ENCODE peak calls at places on chromosomes 5 and 9, in eight cellular contexts. One of them, this sample, is unnamed.

GRCh38 chr5:181220178-181220515 is 2.9 kb upstream of the TRIM41 start:
- DNase-seq in CD8-positive, alpha-beta T cell: no peak
- DNase-seq in cardiac muscle cell: no peak
- DNase-seq in K562: no peak
- DNase-seq in heart left ventricle: no peak
- DNase-seq in CD8-positive, alpha-beta memory T cell: no peak
- DNase-seq in thyroid gland: no peak
- DNase-seq in small intestine: no peak
- DNase-seq in this sample: no peak

GRCh38 chr9:123609844-123610243 is 253.8 kb downstream of the CRB2 start:
- DNase-seq in CD8-positive, alpha-beta T cell: no peak
- DNase-seq in cardiac muscle cell: peak; percentile 18
- DNase-seq in K562: no peak
- DNase-seq in heart left ventricle: no peak
- DNase-seq in CD8-positive, alpha-beta memory T cell: no peak
- DNase-seq in thyroid gland: no peak
- DNase-seq in small intestine: no peak
- DNase-seq in this sample: no peak

GRCh38 chr5:168796840-168797548 is 217.8 kb upstream of the PANK3 start:
- DNase-seq in CD8-positive, alpha-beta T cell: no peak
- DNase-seq in cardiac muscle cell: no peak
- DNase-seq in K562: no peak
- DNase-seq in heart left ventricle: no peak
- DNase-seq in CD8-positive, alpha-beta memory T cell: no peak
- DNase-seq in thyroid gland: no peak
- DNase-seq in small intestine: no peak
- DNase-seq in this sample: no peak

GRCh38 chr5:150339165-150339564 is 18.3 kb upstream of the TCOF1 start:
- DNase-seq in CD8-positive, alpha-beta T cell: no peak
- DNase-seq in cardiac muscle cell: no peak
- DNase-seq in K562: no peak
- DNase-seq in heart left ventricle: no peak
- DNase-seq in CD8-positive, alpha-beta memory T cell: no peak
- DNase-seq in thyroid gland: no peak
- DNase-seq in small intestine: no peak
- DNase-seq in this sample: no peak

GRCh38 chr9:90299963-90300362 is 342.7 kb downstream of the DIRAS2 start:
- DNase-seq in CD8-positive, alpha-beta T cell: no peak
- DNase-seq in cardiac muscle cell: no peak
- DNase-seq in K562: no peak
- DNase-seq in heart left ventricle: no peak
- DNase-seq in CD8-positive, alpha-beta memory T cell: no peak
- DNase-seq in thyroid gland: no peak
- DNase-seq in small intestine: no peak
- DNase-seq in this sample: no peak

GRCh38 chr5:129945779-129946270 is 41.6 kb downstream of the CHSY3 start:
- DNase-seq in CD8-positive, alpha-beta T cell: no peak
- DNase-seq in cardiac muscle cell: no peak
- DNase-seq in K562: no peak
- DNase-seq in heart left ventricle: no peak
- DNase-seq in CD8-positive, alpha-beta memory T cell: no peak
- DNase-seq in thyroid gland: no peak
- DNase-seq in small intestine: no peak
- DNase-seq in this sample: no peak

GRCh38 chr9:17847908-17848307 is 269.0 kb downstream of the SH3GL2 start:
- DNase-seq in CD8-positive, alpha-beta T cell: no peak
- DNase-seq in cardiac muscle cell: no peak
- DNase-seq in K562: no peak
- DNase-seq in heart left ventricle: no peak
- DNase-seq in CD8-positive, alpha-beta memory T cell: no peak
- DNase-seq in thyroid gland: no peak
- DNase-seq in small intestine: no peak
- DNase-seq in this sample: no peak

GRCh38 chr5:154508114-154508513 is 30.1 kb upstream of the HAND1 start:
- DNase-seq in CD8-positive, alpha-beta T cell: no peak
- DNase-seq in cardiac muscle cell: no peak
- DNase-seq in K562: no peak
- DNase-seq in heart left ventricle: no peak
- DNase-seq in CD8-positive, alpha-beta memory T cell: no peak
- DNase-seq in thyroid gland: no peak
- DNase-seq in small intestine: no peak
- DNase-seq in this sample: no peak

GRCh38 chr9:132152231-132152630 is 9.6 kb upstream of the NTNG2 start:
- DNase-seq in CD8-positive, alpha-beta T cell: no peak
- DNase-seq in cardiac muscle cell: no peak
- DNase-seq in K562: no peak
- DNase-seq in heart left ventricle: no peak
- DNase-seq in CD8-positive, alpha-beta memory T cell: no peak
- DNase-seq in thyroid gland: no peak
- DNase-seq in small intestine: no peak
- DNase-seq in this sample: no peak

GRCh38 chr5:77224672-77225355 is 14.3 kb downstream of the PDE8B start:
- DNase-seq in CD8-positive, alpha-beta T cell: no peak
- DNase-seq in cardiac muscle cell: peak; percentile 30
- DNase-seq in K562: no peak
- DNase-seq in heart left ventricle: no peak
- DNase-seq in CD8-positive, alpha-beta memory T cell: no peak
- DNase-seq in thyroid gland: no peak
- DNase-seq in small intestine: no peak
- DNase-seq in this sample: no peak

GRCh38 chr9:98706651-98707103 is 2.1 kb downstream of the GABBR2 start:
- DNase-seq in CD8-positive, alpha-beta T cell: no peak
- DNase-seq in cardiac muscle cell: peak; percentile 33
- DNase-seq in K562: no peak
- DNase-seq in heart left ventricle: no peak
- DNase-seq in CD8-positive, alpha-beta memory T cell: no peak
- DNase-seq in thyroid gland: no peak
- DNase-seq in small intestine: no peak
- DNase-seq in this sample: no peak

GRCh38 chr9:83342731-83343130 is 195.5 kb downstream of the FRMD3 start:
- DNase-seq in CD8-positive, alpha-beta T cell: no peak
- DNase-seq in cardiac muscle cell: peak; percentile 58
- DNase-seq in K562: no peak
- DNase-seq in heart left ventricle: no peak
- DNase-seq in CD8-positive, alpha-beta memory T cell: no peak
- DNase-seq in thyroid gland: no peak
- DNase-seq in small intestine: no peak
- DNase-seq in this sample: no peak

GRCh38 chr5:132417010-132417439 is 47.5 kb downstream of the SLC22A5 start:
- DNase-seq in CD8-positive, alpha-beta T cell: no peak
- DNase-seq in cardiac muscle cell: no peak
- DNase-seq in K562: no peak
- DNase-seq in heart left ventricle: peak; percentile 49
- DNase-seq in CD8-positive, alpha-beta memory T cell: no peak
- DNase-seq in thyroid gland: no peak
- DNase-seq in small intestine: no peak
- DNase-seq in this sample: no peak

GRCh38 chr9:18122156-18122555 is 351.8 kb upstream of the ADAMTSL1 start:
- DNase-seq in CD8-positive, alpha-beta T cell: no peak
- DNase-seq in cardiac muscle cell: peak; percentile 25
- DNase-seq in K562: no peak
- DNase-seq in heart left ventricle: no peak
- DNase-seq in CD8-positive, alpha-beta memory T cell: no peak
- DNase-seq in thyroid gland: no peak
- DNase-seq in small intestine: no peak
- DNase-seq in this sample: no peak

DNA sequence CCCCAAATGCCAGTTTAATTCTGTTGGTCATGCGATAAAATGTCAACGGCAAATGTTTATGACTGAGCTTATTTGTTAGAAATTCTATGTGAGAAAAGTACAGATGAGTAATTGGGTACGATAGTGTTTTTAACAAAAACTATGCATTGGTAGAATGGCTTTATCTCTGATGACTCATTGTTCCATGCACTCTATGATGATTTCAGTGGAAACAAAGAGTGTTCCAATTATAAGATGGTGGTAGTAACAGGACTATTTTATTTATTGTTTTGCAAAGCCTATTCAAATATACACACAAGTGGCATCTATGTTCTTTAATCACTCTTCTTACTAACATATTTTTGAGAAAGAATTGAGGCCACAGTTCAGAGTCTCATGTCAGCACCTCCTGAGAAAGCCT is 353.7 kb upstream of the IRX2 start:
- DNase-seq in CD8-positive, alpha-beta T cell: no peak
- DNase-seq in cardiac muscle cell: no peak
- DNase-seq in K562: no peak
- DNase-seq in heart left ventricle: no peak
- DNase-seq in CD8-positive, alpha-beta memory T cell: no peak
- DNase-seq in thyroid gland: no peak
- DNase-seq in small intestine: no peak
- DNase-seq in this sample: no peak
- H3K9me3 ChIP-seq in CD8-positive, alpha-beta T cell: no peaks in the 10 kb centered on the region
- H3K9me3 ChIP-seq in cardiac muscle cell: no peaks in the 10 kb centered on the region
- H3K9me3 ChIP-seq in K562: no peaks in the 10 kb centered on the region
- H3K9me3 ChIP-seq in heart left ventricle: no peaks in the 10 kb centered on the region
- H3K9me3 ChIP-seq in CD8-positive, alpha-beta memory T cell: no peaks in the 10 kb centered on the region
- H3K9me3 ChIP-seq in thyroid gland: no peaks in the 10 kb centered on the region
- H3K9me3 ChIP-seq in small intestine: no peaks in the 10 kb centered on the region
- H3K9me3 ChIP-seq in this sample: no peaks in the 10 kb centered on the region

GRCh38 chr5:14871573-14872069 is at the start of gene ANKH:
- DNase-seq in CD8-positive, alpha-beta T cell: peak; percentile 76
- DNase-seq in cardiac muscle cell: peak; percentile 84
- DNase-seq in K562: peak; percentile 89
- DNase-seq in heart left ventricle: peak; percentile 88
- DNase-seq in CD8-positive, alpha-beta memory T cell: peak; percentile 77
- DNase-seq in thyroid gland: peak; percentile 78
- DNase-seq in small intestine: peak; percentile 81
- DNase-seq in this sample: peak; percentile 71

GRCh38 chr5:14873790-14874189 is 2.2 kb upstream of the ANKH start:
- DNase-seq in CD8-positive, alpha-beta T cell: no peak
- DNase-seq in cardiac muscle cell: no peak
- DNase-seq in K562: no peak
- DNase-seq in heart left ventricle: no peak
- DNase-seq in CD8-positive, alpha-beta memory T cell: no peak
- DNase-seq in thyroid gland: no peak
- DNase-seq in small intestine: no peak
- DNase-seq in this sample: no peak

GRCh38 chr5:14872070-14872989 is 752 bp upstream of the ANKH start:
- DNase-seq in CD8-positive, alpha-beta T cell: peak; percentile 49
- DNase-seq in cardiac muscle cell: peak; percentile 61
- DNase-seq in K562: peak; percentile 42
- DNase-seq in heart left ventricle: peak; percentile 83
- DNase-seq in CD8-positive, alpha-beta memory T cell: peak; percentile 31
- DNase-seq in thyroid gland: peak; percentile 72
- DNase-seq in small intestine: peak; percentile 86
- DNase-seq in this sample: peak; percentile 33

GRCh38 chr5:14871084-14871572 is 450 bp downstream of the ANKH start:
- DNase-seq in CD8-positive, alpha-beta T cell: peak; percentile 31
- DNase-seq in cardiac muscle cell: no peak
- DNase-seq in K562: peak; percentile 18
- DNase-seq in heart left ventricle: peak; percentile 51
- DNase-seq in CD8-positive, alpha-beta memory T cell: peak; percentile 8
- DNase-seq in thyroid gland: peak; percentile 52
- DNase-seq in small intestine: peak; percentile 31
- DNase-seq in this sample: peak; percentile 18

DNA sequence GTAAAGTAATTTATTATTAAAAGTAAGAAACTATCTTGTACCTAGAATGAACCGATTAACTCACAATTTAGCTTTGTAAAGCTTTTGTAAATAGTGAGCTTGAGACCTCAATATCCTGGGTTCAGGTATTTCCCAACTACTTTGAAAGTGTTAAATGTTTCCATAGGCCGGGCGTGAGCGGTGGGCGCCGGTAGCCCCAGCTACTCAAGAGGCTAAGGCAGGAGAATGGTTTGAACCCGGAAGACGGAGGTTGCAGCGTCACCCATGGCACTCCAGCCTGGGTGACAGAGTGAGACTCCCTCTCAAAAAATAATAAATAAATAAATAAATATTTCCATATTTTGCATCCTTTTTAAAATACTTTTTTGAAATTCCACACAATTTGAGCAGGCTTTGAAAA is 1.5 kb upstream of the ANKH start:
- DNase-seq in CD8-positive, alpha-beta T cell: no peak
- DNase-seq in cardiac muscle cell: no peak
- DNase-seq in K562: no peak
- DNase-seq in heart left ventricle: no peak
- DNase-seq in CD8-positive, alpha-beta memory T cell: no peak
- DNase-seq in thyroid gland: no peak
- DNase-seq in small intestine: no peak
- DNase-seq in this sample: no peak
- H3K4me3 ChIP-seq in CD8-positive, alpha-beta T cell: peak overlapping the region; percentile 63
- H3K4me3 ChIP-seq in cardiac muscle cell: peak overlapping the region; percentile 84
- H3K4me3 ChIP-seq in K562: no peak overlapping the region
- H3K4me3 ChIP-seq in heart left ventricle: peak overlapping the region; percentile 71
- H3K4me3 ChIP-seq in CD8-positive, alpha-beta memory T cell: no peak overlapping the region
- H3K4me3 ChIP-seq in thyroid gland: no peak overlapping the region
- H3K4me3 ChIP-seq in small intestine: no peak overlapping the region
- H3K4me3 ChIP-seq in this sample: no peak overlapping the region

DNA sequence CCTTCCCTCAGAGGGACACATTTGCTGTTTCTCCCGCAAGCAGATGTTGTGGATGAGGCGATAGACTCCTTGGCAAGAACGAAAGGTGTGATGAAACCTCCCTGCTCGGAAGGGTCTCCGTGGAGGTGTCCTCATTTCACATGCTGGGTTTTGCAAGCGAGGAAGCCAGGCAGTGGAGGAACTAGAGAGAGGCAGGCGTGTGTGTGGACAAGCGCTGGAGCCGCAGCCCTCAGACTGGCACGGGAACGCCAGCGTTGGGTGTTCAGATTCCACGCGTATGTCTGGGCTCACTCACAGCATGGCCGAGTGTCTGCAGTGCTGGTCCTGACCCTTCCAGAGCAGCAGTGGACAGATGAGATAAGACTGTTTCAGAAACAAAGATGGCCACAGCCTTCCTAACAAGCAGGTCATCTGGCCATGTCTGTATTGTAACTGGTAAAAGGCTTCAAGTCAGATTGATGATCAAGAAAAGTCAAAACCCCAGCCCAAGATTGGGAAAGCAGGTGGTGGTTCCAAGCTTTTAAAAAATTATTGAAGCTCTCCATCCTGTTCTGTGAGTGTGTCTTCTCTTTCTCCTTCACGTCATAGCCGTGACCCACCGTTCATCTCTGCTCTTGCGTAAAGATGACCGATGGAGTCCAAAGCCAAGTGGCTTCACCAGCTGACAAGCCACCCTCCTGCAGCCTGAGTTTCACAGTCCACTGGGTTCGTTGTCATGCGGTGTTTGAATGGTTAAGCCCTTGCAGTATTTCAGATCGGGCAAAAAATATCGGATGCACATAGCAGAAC is 34.9 kb upstream of the NCS1 start:
- DNase-seq in CD8-positive, alpha-beta T cell: no peak
- DNase-seq in cardiac muscle cell: no peak
- DNase-seq in K562: peak; percentile 38
- DNase-seq in heart left ventricle: no peak
- DNase-seq in CD8-positive, alpha-beta memory T cell: no peak
- DNase-seq in thyroid gland: no peak
- DNase-seq in small intestine: no peak
- DNase-seq in this sample: no peak
- H3K27ac ChIP-seq in CD8-positive, alpha-beta T cell: no peak overlapping the region
- H3K27ac ChIP-seq in cardiac muscle cell: peak overlapping the region; percentile 13
- H3K27ac ChIP-seq in K562: peak overlapping the region; percentile 71
- H3K27ac ChIP-seq in heart left ventricle: peak overlapping the region; percentile 1
- H3K27ac ChIP-seq in CD8-positive, alpha-beta memory T cell: no peak overlapping the region
- H3K27ac ChIP-seq in thyroid gland: peak overlapping the region; percentile 71
- H3K27ac ChIP-seq in small intestine: no peak overlapping the region
- H3K27ac ChIP-seq in this sample: no peak overlapping the region

DNA sequence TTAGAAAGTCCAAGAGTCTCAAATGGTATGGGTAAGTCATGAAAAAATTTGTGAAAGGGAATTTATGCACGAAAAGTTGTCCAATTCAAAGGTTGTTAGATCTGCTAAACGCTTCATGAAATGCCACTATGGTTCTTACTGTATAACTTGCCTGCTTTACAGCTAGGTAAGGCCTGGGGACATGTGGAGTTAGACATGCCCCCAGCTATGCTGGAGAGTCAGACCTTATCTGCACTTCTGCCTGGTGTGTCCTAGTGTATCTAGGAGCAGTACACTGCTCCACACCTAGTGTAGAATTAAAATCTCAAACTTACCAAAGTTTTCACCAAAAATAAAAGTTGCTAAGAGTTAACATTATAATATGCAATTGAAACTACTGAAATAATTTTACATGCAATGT is 136.8 kb downstream of the MAPKAP1 start:
- DNase-seq in CD8-positive, alpha-beta T cell: no peak
- DNase-seq in cardiac muscle cell: no peak
- DNase-seq in K562: no peak
- DNase-seq in heart left ventricle: no peak
- DNase-seq in CD8-positive, alpha-beta memory T cell: no peak
- DNase-seq in thyroid gland: no peak
- DNase-seq in small intestine: no peak
- DNase-seq in this sample: no peak
- H3K9me3 ChIP-seq in CD8-positive, alpha-beta T cell: no peaks in the 10 kb centered on the region
- H3K9me3 ChIP-seq in cardiac muscle cell: peaks cover 4% of the 10 kb centered on the region
- H3K9me3 ChIP-seq in K562: no peaks in the 10 kb centered on the region
- H3K9me3 ChIP-seq in heart left ventricle: peaks cover 9% of the 10 kb centered on the region
- H3K9me3 ChIP-seq in CD8-positive, alpha-beta memory T cell: no peaks in the 10 kb centered on the region
- H3K9me3 ChIP-seq in thyroid gland: no peaks in the 10 kb centered on the region
- H3K9me3 ChIP-seq in small intestine: no peaks in the 10 kb centered on the region
- H3K9me3 ChIP-seq in this sample: no peaks in the 10 kb centered on the region